ENCODE peak calls at places on chromosomes 3 and 15, in eight cellular contexts. F is CD4-positive, alpha-beta T cell; R is Calu3; Y is NCI-H446 treated with DMSO at 0.1 percent for 48 hours; M is WERI-Rb-1; H is EL; L is posterior vena cava; S is sigmoid colon. A is an unnamed sample.

GRCh38 chr3:126870608-126871210 is 112.2 kb upstream of the PLXNA1 start:
- DNase-seq in F (no peak), R (no peak), Y (no peak), M (no peak), H (no peak), L (no peak), S (peak), A (no peak)

GRCh38 chr15:52678036-52678467 is 1.1 kb downstream of the ATOSA start:
- DNase-seq in F (peak), R (peak), Y (no peak), M (peak), H (peak), L (peak), S (peak), A (peak)

GRCh38 chr3:101117473-101117872 is 124.3 kb upstream of the ABI3BP start:
- DNase-seq in F (no peak), R (no peak), Y (no peak), M (no peak), H (no peak), L (no peak), S (no peak), A (no peak)

GRCh38 chr3:172087827-172088580 is 48.6 kb downstream of the FNDC3B start:
- DNase-seq in F (no peak), R (no peak), Y (no peak), M (no peak), H (no peak), L (no peak), S (no peak), A (no peak)

GRCh38 chr3:87272718-87273337 is 3.6 kb downstream of the POU1F1 start:
- DNase-seq in F (no peak), R (no peak), Y (no peak), M (no peak), H (no peak), L (no peak), S (no peak), A (no peak)

GRCh38 chr15:63374686-63375520 is 6.7 kb downstream of the CA12 start:
- DNase-seq in F (no peak), R (peak), Y (peak), M (peak), H (peak), L (peak), S (no peak), A (peak)

GRCh38 chr15:77030042-77030927 is 35.4 kb downstream of the PSTPIP1 start:
- DNase-seq in F (no peak), R (no peak), Y (no peak), M (peak), H (no peak), L (peak), S (peak), A (peak)

GRCh38 chr15:40088929-40089755 is 19.5 kb downstream of the BMF start:
- DNase-seq in F (no peak), R (no peak), Y (no peak), M (peak), H (peak), L (peak), S (peak), A (no peak)

GRCh38 chr3:4550957-4551754 is 58.0 kb downstream of the ITPR1 start:
- DNase-seq in F (no peak), R (no peak), Y (no peak), M (no peak), H (no peak), L (no peak), S (peak), A (no peak)

GRCh38 chr3:179082416-179082815 is 10.8 kb upstream of the ZMAT3 start:
- DNase-seq in F (no peak), R (no peak), Y (no peak), M (no peak), H (peak), L (no peak), S (no peak), A (no peak)

GRCh38 chr3:77825045-77825827 is 785.3 kb downstream of the ROBO2 start:
- DNase-seq in F (no peak), R (peak), Y (no peak), M (no peak), H (peak), L (no peak), S (no peak), A (no peak)

GRCh38 chr3:170307998-170308398 is 49.5 kb upstream of the SKIL start:
- DNase-seq in F (no peak), R (peak), Y (no peak), M (peak), H (peak), L (no peak), S (no peak), A (no peak)

GRCh38 chr15:47607750-47608149 is 109.6 kb upstream of the SEMA6D start:
- DNase-seq in F (no peak), R (no peak), Y (no peak), M (no peak), H (no peak), L (no peak), S (no peak), A (no peak)

GRCh38 chr3:25259871-25260270 is 168.2 kb upstream of the RARB start:
- DNase-seq in F (no peak), R (no peak), Y (peak), M (no peak), H (no peak), L (no peak), S (no peak), A (no peak)

GRCh38 chr3:196968233-196969000 is at the start of gene PIGZ:
- DNase-seq in F (no peak), R (peak), Y (peak), M (no peak), H (peak), L (no peak), S (no peak), A (no peak)

GRCh38 chr3:53137221-53137620 is 7.0 kb upstream of the RFT1 start:
- DNase-seq in F (no peak), R (no peak), Y (no peak), M (no peak), H (no peak), L (peak), S (no peak), A (no peak)

GRCh38 chr15:67383903-67384302 is 129.3 kb downstream of the IQCH start:
- DNase-seq in F (no peak), R (no peak), Y (no peak), M (no peak), H (no peak), L (no peak), S (no peak), A (no peak)

GRCh38 chr15:70867911-70868467 is 14.0 kb upstream of the LARP6 start:
- DNase-seq in F (no peak), R (no peak), Y (no peak), M (no peak), H (peak), L (no peak), S (peak), A (no peak)

GRCh38 chr3:195030791-195031321 is 240.1 kb downstream of the XXYLT1 start:
- DNase-seq in F (no peak), R (peak), Y (no peak), M (no peak), H (peak), L (peak), S (no peak), A (peak)

GRCh38 chr3:49903451-49904424 is at the start of gene MST1R:
- DNase-seq in F (peak), R (peak), Y (no peak), M (no peak), H (no peak), L (peak), S (peak), A (peak)

GRCh38 chr3:149655826-149656599 is 1.8 kb downstream of the WWTR1 start:
- DNase-seq in F (no peak), R (no peak), Y (no peak), M (no peak), H (peak), L (no peak), S (no peak), A (no peak)

GRCh38 chr3:111045564-111045963 is 26.1 kb upstream of the NECTIN3 start:
- DNase-seq in F (no peak), R (no peak), Y (no peak), M (no peak), H (no peak), L (no peak), S (no peak), A (no peak)

GRCh38 chr3:24410861-24411260 is 83.8 kb downstream of the THRB start:
- DNase-seq in F (no peak), R (no peak), Y (no peak), M (no peak), H (no peak), L (no peak), S (no peak), A (no peak)

GRCh38 chr15:73183071-73183470 is 130.8 kb downstream of the NEO1 start:
- DNase-seq in F (no peak), R (no peak), Y (no peak), M (no peak), H (no peak), L (no peak), S (no peak), A (no peak)

GRCh38 chr15:31255732-31256384 is 70.8 kb upstream of the KLF13 start:
- DNase-seq in F (no peak), R (no peak), Y (no peak), M (no peak), H (no peak), L (peak), S (no peak), A (no peak)

GRCh38 chr3:21912656-21913055 is 161.6 kb upstream of the ZNF385D start:
- DNase-seq in F (no peak), R (no peak), Y (no peak), M (no peak), H (peak), L (no peak), S (no peak), A (no peak)

GRCh38 chr3:41304603-41305002 is 105.3 kb downstream of the CTNNB1 start:
- DNase-seq in F (no peak), R (no peak), Y (peak), M (no peak), H (peak), L (no peak), S (no peak), A (no peak)

GRCh38 chr15:95345867-95346266 is 984.6 kb upstream of the NR2F2 start:
- DNase-seq in F (no peak), R (no peak), Y (no peak), M (no peak), H (no peak), L (no peak), S (no peak), A (no peak)

GRCh38 chr3:85589145-85589544 is 630.4 kb downstream of the CADM2 start:
- DNase-seq in F (no peak), R (no peak), Y (no peak), M (no peak), H (no peak), L (no peak), S (no peak), A (no peak)

GRCh38 chr3:46979958-46980497 is 562 bp downstream of the NBEAL2 start:
- DNase-seq in F (no peak), R (no peak), Y (no peak), M (no peak), H (peak), L (peak), S (no peak), A (peak)

GRCh38 chr15:58139631-58140522 is 1.7 kb downstream of the AQP9 start:
- DNase-seq in F (no peak), R (no peak), Y (no peak), M (no peak), H (no peak), L (no peak), S (no peak), A (no peak)

GRCh38 chr3:80564391-80564790 is 796.6 kb upstream of the ROBO1 start:
- DNase-seq in F (no peak), R (no peak), Y (no peak), M (no peak), H (no peak), L (no peak), S (no peak), A (no peak)

GRCh38 chr3:87145553-87145952 is 81.6 kb upstream of the CHMP2B start:
- DNase-seq in F (no peak), R (peak), Y (no peak), M (peak), H (peak), L (no peak), S (no peak), A (no peak)

GRCh38 chr15:75042730-75043508 is 19.5 kb downstream of the PPCDC start:
- DNase-seq in F (peak), R (peak), Y (no peak), M (peak), H (peak), L (peak), S (peak), A (peak)

A was measured in cardiac septum.